ENCODE peak calls at places on chromosomes 4 and X, in ten cellular contexts. I, Z, J, U, A, N, V, T, C and R are unnamed samples.

GRCh38 chr4:186307916-186308315 is 41.9 kb downstream of the F11 start:
- DNase-seq in V (no peak), J (no peak), Z (no peak), U (no peak), I (no peak), A (no peak), C (no peak), N (no peak), T (no peak), R (no peak)

GRCh38 chr4:176767183-176767582 is 25.5 kb downstream of the VEGFC start:
- DNase-seq in N (no peak), J (no peak), T (no peak), V (no peak), C (no peak), A (no peak), U (no peak), Z (no peak), I (no peak), R (no peak)

GRCh38 chr4:164012396-164013027 is 518.0 kb downstream of the TMA16 start:
- DNase-seq in A (no peak), U (no peak), T (peak; percentile 71), V (peak; percentile 16), I (no peak), J (no peak), Z (peak; percentile 70), N (no peak), C (peak; percentile 48), R (no peak)

GRCh38 chr4:112381996-112382692 is 85.0 kb downstream of the ALPK1 start:
- DNase-seq in C (no peak), J (no peak), T (no peak), I (no peak), A (no peak), N (no peak), U (no peak), Z (no peak), V (no peak), R (no peak)

GRCh38 chrX:47577424-47577823 is 4.8 kb upstream of the TIMP1 start:
- DNase-seq in C (peak; percentile 44), N (peak; percentile 41), A (peak; percentile 29), I (no peak), U (no peak), J (no peak), T (no peak), Z (peak; percentile 66), V (no peak), R (no peak)

GRCh38 chr4:186554485-186554884 is 882 bp downstream of the MTNR1A start:
- DNase-seq in Z (peak; percentile 20), C (no peak), T (peak; percentile 46), V (peak; percentile 33), A (peak; percentile 42), I (peak; percentile 78), J (peak; percentile 22), U (no peak), N (peak; percentile 12), R (no peak)

GRCh38 chrX:314049-314448 is 4.5 kb downstream of the GTPBP6 start:
- DNase-seq in C (no peak), Z (no peak), T (no peak), N (no peak), I (peak; percentile 53), J (no peak), V (no peak), U (no peak), A (no peak), R (peak; percentile 88)

GRCh38 chr4:80090101-80090500 is 17.1 kb upstream of the ANTXR2 start:
- DNase-seq in Z (no peak), T (no peak), J (no peak), A (no peak), I (no peak), N (no peak), U (no peak), C (no peak), V (no peak), R (no peak)

GRCh38 chr4:9925750-9926439 is 95.4 kb downstream of the SLC2A9 start:
- DNase-seq in A (no peak), V (no peak), Z (no peak), N (no peak), I (no peak), C (no peak), U (no peak), T (no peak), J (no peak), R (no peak)

GRCh38 chr4:140186651-140187315 is 32.8 kb upstream of the MAML3 start:
- DNase-seq in J (peak; percentile 41), C (no peak), N (peak; percentile 76), U (no peak), Z (peak; percentile 58), T (no peak), I (peak; percentile 62), A (no peak), V (peak; percentile 94), R (no peak)

GRCh38 chr4:136329042-136329662 is 1203.1 kb downstream of the PCDH18 start:
- DNase-seq in C (no peak), U (no peak), J (no peak), A (no peak), T (peak; percentile 8), Z (peak; percentile 3), V (peak; percentile 2), I (no peak), N (no peak), R (no peak)

GRCh38 chr4:175935016-175935661 is 123.1 kb upstream of the GPM6A start:
- DNase-seq in I (no peak), C (no peak), T (no peak), J (no peak), U (no peak), Z (no peak), A (no peak), V (peak; percentile 47), N (no peak), R (no peak)

GRCh38 chr4:17336524-17336941 is 175.4 kb downstream of the QDPR start:
- DNase-seq in Z (no peak), J (no peak), U (no peak), A (no peak), I (peak; percentile 51), C (peak; percentile 77), N (no peak), V (peak; percentile 14), T (no peak), R (no peak)

GRCh38 chr4:57668621-57669020 is 558.4 kb upstream of the IGFBP7 start:
- DNase-seq in T (no peak), A (no peak), C (no peak), U (no peak), J (no peak), V (no peak), I (no peak), Z (no peak), N (no peak), R (no peak)

DNA sequence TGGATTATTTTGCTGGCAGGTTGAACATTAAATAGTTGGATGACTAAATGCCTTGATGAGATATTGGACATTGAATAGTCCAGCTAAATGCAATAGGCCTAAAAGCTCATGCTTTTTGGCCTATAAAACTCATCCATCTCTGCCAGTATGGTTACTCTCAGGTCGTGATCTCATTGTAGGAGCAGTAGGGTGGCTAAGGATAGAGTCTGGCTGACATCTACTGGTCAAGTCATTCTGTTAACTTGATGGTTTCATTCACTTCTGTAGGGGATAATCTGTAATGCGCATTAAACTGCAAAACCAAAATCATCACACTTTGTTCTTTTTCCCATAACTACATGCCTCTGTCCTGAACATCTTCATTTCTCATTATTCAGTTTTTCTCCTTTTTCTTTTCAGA is 227.0 kb downstream of the DKK2 start:
- DNase-seq in T (peak; percentile 26), I (no peak), N (peak; percentile 68), C (no peak), A (no peak), Z (peak; percentile 34), V (peak; percentile 48), U (no peak), J (no peak), R (no peak)
- TF ChIP-seq CTCF in T (peak; percentile 45), I (no peak), N (peak; percentile 45), C (no peak), A (peak; percentile 16), Z (peak; percentile 32), V (peak; percentile 71), U (no peak), J (peak; percentile 40), R (peak; percentile 83)

DNA sequence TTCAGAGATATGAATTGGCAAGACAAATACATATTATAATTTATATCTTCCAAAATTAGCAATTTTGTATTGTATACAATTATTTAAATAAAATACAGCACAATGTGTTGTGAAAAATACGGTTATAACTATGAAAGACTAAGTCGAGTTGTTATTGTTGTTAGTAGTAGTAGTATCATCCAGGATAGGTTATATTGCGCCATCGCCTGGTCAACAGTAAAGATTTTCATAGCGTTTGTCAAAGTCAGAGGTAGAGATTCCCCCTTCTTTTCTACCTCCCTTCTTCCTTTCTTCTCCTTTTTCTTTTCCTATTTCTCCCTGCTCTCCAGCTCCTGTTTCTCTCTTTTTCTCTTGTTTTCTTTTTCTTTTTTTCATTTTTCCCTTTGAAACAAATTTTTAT is 499.1 kb upstream of the EPHA5 start:
- DNase-seq in T (peak; percentile 46), I (no peak), N (no peak), Z (no peak), U (no peak), C (no peak), J (no peak), A (no peak), V (peak; percentile 5), R (no peak)
- TF ChIP-seq CTCF in T (peak; percentile 18), I (no peak), N (no peak), Z (no peak), U (no peak), C (no peak), J (no peak), A (no peak), V (no peak), R (peak; percentile 82)

GRCh38 chrX:118199997-118200396 is 83.4 kb upstream of the KLHL13 start:
- DNase-seq in A (no peak), Z (no peak), T (peak; percentile 12), J (no peak), V (no peak), U (no peak), I (no peak), N (no peak), C (no peak), R (no peak)
- TF ChIP-seq CTCF in A (no peak), Z (no peak), T (no peak), J (no peak), V (no peak), U (no peak), I (no peak), N (no peak), C (no peak), R (no peak)

GRCh38 chr4:109334129-109334528 is 31.7 kb upstream of the COL25A1 start:
- DNase-seq in A (no peak), V (no peak), I (no peak), N (no peak), U (no peak), J (no peak), T (no peak), Z (no peak), C (no peak), R (no peak)

GRCh38 chr4:109334596-109335105 is 32.2 kb upstream of the COL25A1 start:
- DNase-seq in T (no peak), U (no peak), Z (no peak), I (no peak), N (no peak), A (no peak), V (no peak), J (no peak), C (no peak), R (no peak)

DNA sequence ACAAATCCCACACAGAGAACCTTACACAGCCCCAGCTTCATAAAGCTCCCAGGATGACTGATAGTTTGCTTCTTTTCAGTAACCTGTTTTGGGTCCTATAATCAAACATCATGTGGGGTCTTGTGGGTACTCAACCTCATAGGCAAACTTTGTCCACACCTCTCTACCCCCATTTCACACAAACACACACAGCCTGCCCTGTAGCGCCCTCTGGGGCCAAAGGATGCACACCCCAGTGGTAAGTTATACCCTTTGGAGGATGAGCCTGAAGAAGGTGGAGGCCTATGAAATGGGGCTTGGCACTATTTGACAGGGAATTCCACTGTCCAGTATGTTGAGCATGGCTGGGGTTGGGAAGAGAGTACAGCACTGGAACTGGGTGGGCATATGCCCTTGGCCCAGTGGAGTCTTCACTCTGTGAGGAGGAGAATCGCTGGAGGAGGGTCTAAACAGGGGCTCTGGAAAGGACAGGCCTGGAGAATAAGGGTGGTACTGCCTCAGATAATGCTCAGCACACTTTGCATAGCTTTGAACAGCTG is 30.5 kb upstream of the COL25A1 start:
- DNase-seq in Z (no peak), V (no peak), N (peak; percentile 4), A (no peak), T (no peak), I (no peak), C (no peak), J (no peak), U (no peak), R (no peak)
- TF ChIP-seq CTCF in Z (peak; percentile 18), V (peak; percentile 28), N (peak; percentile 25), A (no peak), T (peak; percentile 42), I (no peak), C (no peak), J (no peak), U (no peak), R (no peak)